ENCODE peak calls at places on chromosomes 2 and 18, in five cellular contexts. V is breast epithelium, W is heart left ventricle, F is stomach, P is Peyer's patch. J is an unnamed sample.

GRCh38 chr2:71602581-71602980 is 149.2 kb downstream of the DYSF start:
- DNase-seq in P (no peak), F (no peak), V (no peak), W (peak; percentile 28), J (no peak)

GRCh38 chr18:78899241-78899640 is 80.4 kb upstream of the SALL3 start:
- DNase-seq in P (no peak), F (no peak), W (no peak), V (no peak), J (no peak)

GRCh38 chr2:229380101-229380625 is 109.1 kb upstream of the PID1 start:
- DNase-seq in P (no peak), W (no peak), F (no peak), V (no peak), J (no peak)

GRCh38 chr18:13576598-13576997 is 149.8 kb downstream of the FAM210A start:
- DNase-seq in W (no peak), V (no peak), P (no peak), F (no peak), J (no peak)

GRCh38 chr2:48026865-48027264 is 120.6 kb upstream of the FBXO11 start:
- DNase-seq in P (no peak), W (no peak), F (no peak), V (no peak), J (no peak)

GRCh38 chr2:235083822-235084221 is 132.0 kb downstream of the SH3BP4 start:
- DNase-seq in P (no peak), W (no peak), V (no peak), F (no peak), J (no peak)

GRCh38 chr18:50203801-50204604 is 9.1 kb upstream of the MYO5B start:
- DNase-seq in W (peak; percentile 62), V (no peak), F (peak; percentile 63), P (no peak), J (peak; percentile 60)

GRCh38 chr18:54616220-54616848 is 25.3 kb downstream of the DYNAP start:
- DNase-seq in P (no peak), V (no peak), W (no peak), F (no peak), J (no peak)

GRCh38 chr2:215218587-215219577 is 80.5 kb upstream of the ABCA12 start:
- DNase-seq in W (no peak), V (no peak), P (no peak), F (no peak), J (no peak)

GRCh38 chr18:34493099-34493544 is 217.0 kb upstream of the DTNA start:
- DNase-seq in W (peak; percentile 84), P (no peak), V (peak; percentile 75), F (peak; percentile 28), J (peak; percentile 40)

GRCh38 chr2:34070196-34070595 is 471.1 kb upstream of the FAM98A start:
- DNase-seq in V (no peak), F (no peak), P (no peak), W (no peak), J (no peak)

DNA sequence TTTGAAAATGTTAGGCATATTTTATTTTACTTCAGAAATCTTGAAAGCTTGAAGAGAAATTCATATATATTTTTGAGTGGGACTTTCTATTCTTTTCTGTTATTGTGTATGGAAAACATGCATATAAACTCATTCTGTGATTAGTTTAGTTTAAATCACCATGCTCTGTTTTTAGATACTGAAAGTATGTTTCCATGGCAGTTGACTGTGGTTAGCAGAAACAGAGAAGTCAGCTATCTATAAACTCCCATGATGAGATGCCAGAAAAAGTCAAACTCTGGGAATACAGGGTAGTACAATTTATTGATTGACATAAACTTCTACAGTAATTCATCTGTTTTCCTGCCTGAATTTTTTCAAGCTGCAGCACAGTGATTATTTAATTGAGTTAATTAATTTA is 905.3 kb upstream of the VRK2 start:
- DNase-seq in P (no peak), F (no peak), V (no peak), W (no peak), J (no peak)
- H3K9me3 ChIP-seq in P (no peaks in the 10 kb centered on the region), F (no peaks in the 10 kb centered on the region), V (no peaks in the 10 kb centered on the region), W (no peaks in the 10 kb centered on the region), J (no peaks in the 10 kb centered on the region)

DNA sequence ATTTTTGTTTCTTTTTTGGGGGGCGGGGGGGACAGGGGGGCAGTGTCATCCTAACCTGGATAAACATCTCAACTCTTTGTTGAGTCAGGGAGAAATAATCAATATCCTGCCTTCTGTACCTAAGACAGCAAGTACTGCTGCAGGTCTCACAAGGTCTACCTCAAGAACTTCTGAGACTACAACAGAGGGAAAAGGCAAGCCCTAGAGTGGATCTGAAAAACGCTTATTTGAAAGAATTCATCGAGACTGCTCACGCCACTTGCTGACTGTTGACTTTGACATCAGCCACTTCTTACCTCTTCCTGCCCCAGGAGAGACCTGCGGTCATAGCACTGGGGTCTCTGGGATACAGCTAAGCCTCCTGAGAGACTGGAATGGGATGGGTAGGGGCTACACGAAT is 8.4 kb downstream of the HDLBP start:
- DNase-seq in V (no peak), P (no peak), W (no peak), F (no peak), J (no peak)
- TF ChIP-seq POLR2A in V (no peak), P (no peak), W (no peak), F (no peak), J (no peak)

DNA sequence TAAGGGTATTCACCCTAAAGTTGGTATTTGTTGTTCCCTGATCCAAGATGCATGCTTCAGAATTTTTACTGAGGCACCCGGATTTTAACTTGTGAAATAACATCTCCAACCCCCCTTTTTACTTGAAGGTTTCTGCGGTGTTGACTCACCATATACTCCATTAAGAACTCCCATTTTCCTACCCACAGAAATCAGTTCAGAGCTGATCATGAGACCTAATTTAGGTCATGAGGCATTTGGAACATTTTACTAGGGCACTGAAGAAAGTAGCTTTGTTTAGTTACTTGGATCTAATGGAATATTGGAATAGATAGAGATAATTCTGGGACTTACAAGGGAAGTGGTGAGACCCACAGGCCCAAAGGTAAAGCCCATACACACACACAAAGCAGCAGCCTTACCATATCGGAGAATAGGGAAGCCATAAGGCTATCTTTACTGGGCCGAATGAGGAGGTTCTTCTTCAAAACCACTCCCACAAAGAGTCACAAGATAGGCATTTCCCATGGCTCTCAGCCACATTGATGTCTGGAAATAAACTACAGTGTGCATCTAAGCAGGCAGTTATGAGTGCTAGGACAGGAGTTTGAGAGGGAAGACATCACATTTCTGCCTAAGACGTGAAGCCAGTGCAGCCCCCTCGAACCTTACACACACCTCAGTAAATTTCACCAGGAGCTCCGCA is 681.0 kb upstream of the LRRTM4 start:
- DNase-seq in V (no peak), F (no peak), W (no peak), P (no peak), J (no peak)
- H3K9me3 ChIP-seq in V (no peaks in the 10 kb centered on the region), F (no peaks in the 10 kb centered on the region), W (no peaks in the 10 kb centered on the region), P (no peaks in the 10 kb centered on the region), J (no peaks in the 10 kb centered on the region)

GRCh38 chr2:46956981-46957531 is 41.5 kb upstream of the MCFD2 start:
- DNase-seq in F (peak; percentile 95), W (no peak), P (no peak), V (no peak), J (no peak)

GRCh38 chr2:46955764-46956163 is 40.2 kb upstream of the MCFD2 start:
- DNase-seq in F (no peak), W (no peak), V (no peak), P (no peak), J (no peak)

GRCh38 chr2:46960618-46961017 is 45.0 kb upstream of the MCFD2 start:
- DNase-seq in W (no peak), P (no peak), F (no peak), V (no peak), J (no peak)

GRCh38 chr2:46954951-46955571 is 39.5 kb upstream of the MCFD2 start:
- DNase-seq in P (no peak), W (peak; percentile 80), F (peak; percentile 43), V (peak; percentile 61), J (peak; percentile 41)

DNA sequence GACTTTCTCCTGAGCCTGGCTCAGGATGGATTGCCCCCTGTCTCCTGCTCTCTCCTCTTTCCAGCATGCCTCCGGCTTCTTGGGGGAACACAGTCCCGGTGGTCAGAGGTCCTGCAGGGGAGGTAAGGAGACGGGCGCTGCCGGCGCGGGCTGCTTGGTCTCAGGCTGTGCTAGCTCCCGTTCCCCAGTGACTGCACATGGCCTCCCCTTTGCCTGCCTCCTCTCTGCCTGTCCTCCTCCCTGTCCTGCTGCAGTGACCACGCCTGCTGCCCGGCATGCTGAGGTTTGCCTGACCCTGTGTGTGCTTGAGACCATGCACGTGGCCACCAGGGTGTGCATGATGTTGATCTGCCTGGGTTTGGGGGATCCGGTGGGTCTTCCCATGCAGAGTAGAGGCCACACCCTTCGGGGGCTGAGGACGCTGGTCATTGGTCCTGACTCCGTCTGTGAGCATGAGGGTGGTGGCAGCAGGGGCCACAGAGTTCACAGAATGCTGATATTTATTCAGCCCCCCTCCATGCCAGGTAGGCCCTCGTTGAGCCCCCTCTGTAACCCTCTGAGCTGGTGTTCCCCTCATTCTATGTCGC is 42.9 kb upstream of the MCFD2 start:
- DNase-seq in P (no peak), W (no peak), V (no peak), F (no peak), J (no peak)
- TF ChIP-seq POLR2A in P (no peak), W (no peak), V (no peak), F (no peak), J (no peak)

GRCh38 chr18:80012714-80013113 is 21.5 kb upstream of the RBFA start:
- DNase-seq in W (no peak), P (no peak), V (no peak), F (no peak), J (no peak)

GRCh38 chr18:80009661-80010550 is 21.5 kb upstream of the TXNL4A start:
- DNase-seq in F (peak; percentile 28), P (no peak), V (peak; percentile 87), W (peak; percentile 78), J (peak; percentile 62)

GRCh38 chr18:80006726-80007125 is 18.4 kb upstream of the TXNL4A start:
- DNase-seq in V (no peak), W (no peak), F (no peak), P (no peak), J (no peak)

GRCh38 chr18:80004600-80005342 is 16.4 kb upstream of the TXNL4A start:
- DNase-seq in V (no peak), W (no peak), F (no peak), P (peak; percentile 34), J (no peak)

GRCh38 chr18:80010551-80010906 is 22.2 kb upstream of the TXNL4A start:
- DNase-seq in P (no peak), W (no peak), F (no peak), V (no peak), J (no peak)
- H3K9me3 ChIP-seq in P (no peaks in the 10 kb centered on the region), W (no peaks in the 10 kb centered on the region), F (peaks cover 4% of the 10 kb centered on the region), V (peaks cover 49% of the 10 kb centered on the region), J (peaks cover 5% of the 10 kb centered on the region)

GRCh38 chr2:55926974-55927373 is 3.4 kb upstream of the EFEMP1 start:
- DNase-seq in F (no peak), V (no peak), W (no peak), P (no peak), J (no peak)

GRCh38 chr2:55923978-55924325 is 370 bp upstream of the EFEMP1 start:
- DNase-seq in W (no peak), F (no peak), P (no peak), V (no peak), J (no peak)

GRCh38 chr2:55926246-55926645 is 2.7 kb upstream of the EFEMP1 start:
- DNase-seq in V (no peak), W (no peak), P (no peak), F (no peak), J (no peak)

GRCh38 chr2:55922488-55922887 is 1.1 kb downstream of the EFEMP1 start:
- DNase-seq in V (no peak), W (no peak), P (no peak), F (no peak), J (no peak)

GRCh38 chr2:55923091-55923977 is at the start of gene EFEMP1:
- DNase-seq in W (peak; percentile 78), V (peak; percentile 71), P (no peak), F (peak; percentile 69), J (peak; percentile 19)
- TF ChIP-seq POLR2A in W (no peak), V (no peak), P (no peak), F (no peak), J (peak; percentile 22)

J was measured in transverse colon.